ENCODE peak calls at places on chromosomes 16 and 17, in four cellular contexts. One of them, this sample, is unnamed.

GRCh38 chr17:78168906-78169793 is 769 bp downstream of the SYNGR2 start:
- DNase-seq in IMR-90: peak; percentile 33
- DNase-seq in DND-41: peak; percentile 29
- DNase-seq in mammary epithelial cell: peak; percentile 71
- DNase-seq in this sample: peak; percentile 51

GRCh38 chr17:77598241-77598620 is 360.3 kb upstream of the TNRC6C start:
- DNase-seq in IMR-90: no peak
- DNase-seq in DND-41: no peak
- DNase-seq in mammary epithelial cell: no peak
- DNase-seq in this sample: no peak

GRCh38 chr16:77193377-77193776 is 2.4 kb downstream of the MON1B start:
- DNase-seq in IMR-90: no peak
- DNase-seq in DND-41: no peak
- DNase-seq in mammary epithelial cell: no peak
- DNase-seq in this sample: no peak

GRCh38 chr16:89084411-89084810 is 9.2 kb upstream of the ACSF3 start:
- DNase-seq in IMR-90: no peak
- DNase-seq in DND-41: no peak
- DNase-seq in mammary epithelial cell: no peak
- DNase-seq in this sample: no peak

GRCh38 chr17:67390646-67391480 is 13.8 kb downstream of the PITPNC1 start:
- DNase-seq in IMR-90: peak; percentile 99
- DNase-seq in DND-41: peak; percentile 30
- DNase-seq in mammary epithelial cell: peak; percentile 96
- DNase-seq in this sample: no peak

GRCh38 chr17:79549111-79549915 is 61.5 kb downstream of the RBFOX3 start:
- DNase-seq in IMR-90: no peak
- DNase-seq in DND-41: no peak
- DNase-seq in mammary epithelial cell: no peak
- DNase-seq in this sample: no peak

GRCh38 chr16:75415169-75415908 is 18.0 kb downstream of the CFDP1 start:
- DNase-seq in IMR-90: peak; percentile 69
- DNase-seq in DND-41: no peak
- DNase-seq in mammary epithelial cell: peak; percentile 24
- DNase-seq in this sample: no peak

GRCh38 chr17:68600123-68600880 is 865 bp downstream of the FAM20A start:
- DNase-seq in IMR-90: no peak
- DNase-seq in DND-41: no peak
- DNase-seq in mammary epithelial cell: peak; percentile 27
- DNase-seq in this sample: no peak

GRCh38 chr16:84139628-84140258 is 5.2 kb downstream of the HSDL1 start:
- DNase-seq in IMR-90: no peak
- DNase-seq in DND-41: no peak
- DNase-seq in mammary epithelial cell: no peak
- DNase-seq in this sample: no peak

GRCh38 chr17:45584092-45585036 is 93.8 kb upstream of the PLEKHM1 start:
- DNase-seq in IMR-90: peak; percentile 36
- DNase-seq in DND-41: peak; percentile 81
- DNase-seq in mammary epithelial cell: peak; percentile 85
- DNase-seq in this sample: peak; percentile 90

GRCh38 chr17:6596076-6596475 is 39.7 kb upstream of the PITPNM3 start:
- DNase-seq in IMR-90: no peak
- DNase-seq in DND-41: no peak
- DNase-seq in mammary epithelial cell: no peak
- DNase-seq in this sample: no peak

GRCh38 chr17:30357476-30357875 is 21.3 kb upstream of the CPD start:
- DNase-seq in IMR-90: no peak
- DNase-seq in DND-41: no peak
- DNase-seq in mammary epithelial cell: no peak
- DNase-seq in this sample: no peak

GRCh38 chr17:2059837-2060658 is 5.1 kb downstream of the HIC1 start:
- DNase-seq in IMR-90: no peak
- DNase-seq in DND-41: no peak
- DNase-seq in mammary epithelial cell: no peak
- DNase-seq in this sample: no peak

GRCh38 chr17:862584-862983 is 80.4 kb downstream of the MRM3 start:
- DNase-seq in IMR-90: no peak
- DNase-seq in DND-41: no peak
- DNase-seq in mammary epithelial cell: no peak
- DNase-seq in this sample: no peak

GRCh38 chr16:70688266-70688742 is 2.5 kb upstream of the MTSS2 start:
- DNase-seq in IMR-90: peak; percentile 59
- DNase-seq in DND-41: no peak
- DNase-seq in mammary epithelial cell: no peak
- DNase-seq in this sample: no peak

GRCh38 chr17:32916134-32916533 is 11.8 kb upstream of the TMEM98 start:
- DNase-seq in IMR-90: no peak
- DNase-seq in DND-41: no peak
- DNase-seq in mammary epithelial cell: no peak
- DNase-seq in this sample: no peak

GRCh38 chr17:81154961-81155360 is 10.3 kb upstream of the PVALEF start:
- DNase-seq in IMR-90: no peak
- DNase-seq in DND-41: no peak
- DNase-seq in mammary epithelial cell: no peak
- DNase-seq in this sample: no peak

GRCh38 chr16:13780406-13780805 is 139.5 kb upstream of the ERCC4 start:
- DNase-seq in IMR-90: no peak
- DNase-seq in DND-41: no peak
- DNase-seq in mammary epithelial cell: no peak
- DNase-seq in this sample: no peak

GRCh38 chr17:69729937-69730336 is 315.4 kb downstream of the MAP2K6 start:
- DNase-seq in IMR-90: peak; percentile 62
- DNase-seq in DND-41: no peak
- DNase-seq in mammary epithelial cell: peak; percentile 92
- DNase-seq in this sample: no peak

GRCh38 chr17:2195729-2196128 is 107.9 kb downstream of the SMG6 start:
- DNase-seq in IMR-90: no peak
- DNase-seq in DND-41: no peak
- DNase-seq in mammary epithelial cell: peak; percentile 52
- DNase-seq in this sample: no peak

GRCh38 chr17:2511138-2511461 is 588 bp downstream of the METTL16 start:
- DNase-seq in IMR-90: no peak
- DNase-seq in DND-41: no peak
- DNase-seq in mammary epithelial cell: no peak
- DNase-seq in this sample: no peak

DNA sequence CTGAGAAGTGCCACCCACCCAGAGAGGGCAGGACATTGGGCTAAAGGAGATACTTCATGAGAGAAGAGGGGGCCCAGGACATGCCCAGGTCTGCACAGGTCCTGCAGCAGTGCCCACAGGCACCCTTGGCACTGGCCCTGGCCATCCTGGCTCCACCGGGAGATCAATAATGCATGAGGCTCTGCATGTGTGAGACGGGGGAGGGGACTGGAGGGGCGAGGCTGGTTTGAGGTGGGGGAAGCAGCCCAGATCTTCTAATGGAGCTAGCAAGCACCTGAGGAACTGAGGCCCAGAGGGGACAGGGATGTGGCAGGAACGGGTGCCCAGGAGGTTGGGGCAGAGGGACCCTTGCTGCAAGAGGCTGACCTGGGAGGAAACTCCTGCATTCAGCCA is 567 bp downstream of the OSBPL7 start:
- DNase-seq in IMR-90: no peak
- DNase-seq in DND-41: peak; percentile 15
- DNase-seq in mammary epithelial cell: no peak
- DNase-seq in this sample: no peak
- H2AFZ ChIP-seq in IMR-90: peak overlapping the region; percentile 89
- H2AFZ ChIP-seq in DND-41: peak overlapping the region; percentile 84
- H2AFZ ChIP-seq in mammary epithelial cell: peak overlapping the region; percentile 84
- H2AFZ ChIP-seq in this sample: peak overlapping the region; percentile 65

GRCh38 chr16:72664480-72665408 is 383.2 kb downstream of the ZFHX3 start:
- DNase-seq in IMR-90: peak; percentile 99
- DNase-seq in DND-41: peak; percentile 97
- DNase-seq in mammary epithelial cell: peak; percentile 98
- DNase-seq in this sample: peak; percentile 98
- TF ChIP-seq CTCF in IMR-90: no peak
- TF ChIP-seq CTCF in DND-41: peak; percentile 21
- TF ChIP-seq CTCF in mammary epithelial cell: no peak
- TF ChIP-seq CTCF in this sample: no peak

DNA sequence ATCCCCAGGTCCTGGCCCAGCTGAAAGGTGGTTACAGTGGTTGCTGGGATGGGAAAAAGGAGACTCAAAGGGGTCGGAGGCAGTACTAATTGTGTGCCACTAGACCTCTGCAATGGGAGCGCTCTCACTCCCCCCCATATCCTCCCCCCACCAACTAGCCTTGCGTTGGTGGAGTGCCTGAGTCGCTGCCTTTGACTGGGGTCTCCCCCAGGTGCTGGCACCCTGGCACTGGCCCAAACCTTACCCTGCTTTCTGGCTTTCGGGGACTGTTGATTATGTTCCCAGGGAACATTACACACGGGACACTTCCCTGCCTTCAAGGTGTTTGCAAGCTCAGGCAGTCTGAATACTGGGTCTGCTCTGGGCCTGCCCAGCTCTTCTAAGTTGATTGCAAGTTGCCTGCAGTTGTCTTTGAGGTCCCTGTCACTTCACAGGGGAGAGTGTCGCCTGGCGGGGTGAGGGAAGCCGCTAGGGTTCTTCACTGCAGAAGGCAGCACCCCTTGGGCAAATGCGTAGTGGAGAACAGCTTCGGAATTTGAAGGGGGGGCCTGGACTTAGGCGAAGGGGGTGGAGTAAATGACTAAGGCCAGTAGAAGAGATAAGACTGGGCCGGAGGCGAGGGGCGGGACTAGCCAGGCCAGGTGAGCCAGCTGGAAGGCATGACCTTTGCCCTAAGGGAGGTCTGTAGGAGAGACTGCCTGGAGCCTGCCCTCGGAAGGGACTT is 98.0 kb downstream of the RAB11FIP4 start:
- DNase-seq in IMR-90: no peak
- DNase-seq in DND-41: no peak
- DNase-seq in mammary epithelial cell: no peak
- DNase-seq in this sample: no peak
- H3K4me1 ChIP-seq in IMR-90: no peaks in the 10 kb centered on the region
- H3K4me1 ChIP-seq in DND-41: peaks cover 8% of the 10 kb centered on the region
- H3K4me1 ChIP-seq in mammary epithelial cell: peaks cover 13% of the 10 kb centered on the region
- H3K4me1 ChIP-seq in this sample: peaks cover 71% of the 10 kb centered on the region

GRCh38 chr17:44367219-44367618 is 3.6 kb upstream of the FAM171A2 start:
- DNase-seq in IMR-90: no peak
- DNase-seq in DND-41: no peak
- DNase-seq in mammary epithelial cell: no peak
- DNase-seq in this sample: no peak

GRCh38 chr17:44363613-44364159 is at the start of gene FAM171A2:
- DNase-seq in IMR-90: peak; percentile 41
- DNase-seq in DND-41: peak; percentile 79
- DNase-seq in mammary epithelial cell: peak; percentile 23
- DNase-seq in this sample: peak; percentile 83

GRCh38 chr17:44362964-44363612 is 565 bp downstream of the FAM171A2 start:
- DNase-seq in IMR-90: no peak
- DNase-seq in DND-41: peak; percentile 63
- DNase-seq in mammary epithelial cell: no peak
- DNase-seq in this sample: peak; percentile 59

GRCh38 chr17:44372036-44372435 is 8.4 kb upstream of the FAM171A2 start:
- DNase-seq in IMR-90: no peak
- DNase-seq in DND-41: no peak
- DNase-seq in mammary epithelial cell: no peak
- DNase-seq in this sample: no peak

DNA sequence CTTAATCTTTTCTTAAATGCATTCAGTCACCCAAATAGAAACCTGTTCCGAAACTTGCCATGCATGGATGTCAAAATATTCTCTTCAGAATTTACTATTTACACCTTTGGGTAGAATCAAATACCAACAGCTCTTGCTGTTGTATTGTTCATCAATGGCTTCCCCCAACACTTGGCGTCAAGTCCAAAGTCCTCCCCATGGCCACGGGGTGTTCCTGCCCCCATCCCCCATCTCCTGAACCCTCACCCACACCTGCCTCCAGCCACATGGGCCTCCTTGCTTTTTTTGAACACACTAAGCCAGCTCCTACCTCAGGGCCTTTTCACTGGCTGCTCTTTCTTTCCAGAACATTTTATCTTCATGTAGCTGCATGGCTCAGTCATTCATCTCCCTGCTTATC is 4.0 kb upstream of the FAM171A2 start:
- DNase-seq in IMR-90: no peak
- DNase-seq in DND-41: no peak
- DNase-seq in mammary epithelial cell: no peak
- DNase-seq in this sample: no peak
- H2AFZ ChIP-seq in IMR-90: no peak overlapping the region
- H2AFZ ChIP-seq in DND-41: no peak overlapping the region
- H2AFZ ChIP-seq in mammary epithelial cell: no peak overlapping the region
- H2AFZ ChIP-seq in this sample: no peak overlapping the region

GRCh38 chr16:68197250-68197649 is 38.7 kb downstream of the ESRP2 start:
- DNase-seq in IMR-90: peak; percentile 40
- DNase-seq in DND-41: no peak
- DNase-seq in mammary epithelial cell: peak; percentile 6
- DNase-seq in this sample: no peak

GRCh38 chr16:68206224-68206623 is 29.7 kb downstream of the ESRP2 start:
- DNase-seq in IMR-90: no peak
- DNase-seq in DND-41: no peak
- DNase-seq in mammary epithelial cell: no peak
- DNase-seq in this sample: no peak

GRCh38 chr16:68194263-68194662 is 41.7 kb downstream of the ESRP2 start:
- DNase-seq in IMR-90: no peak
- DNase-seq in DND-41: no peak
- DNase-seq in mammary epithelial cell: no peak
- DNase-seq in this sample: no peak

DNA sequence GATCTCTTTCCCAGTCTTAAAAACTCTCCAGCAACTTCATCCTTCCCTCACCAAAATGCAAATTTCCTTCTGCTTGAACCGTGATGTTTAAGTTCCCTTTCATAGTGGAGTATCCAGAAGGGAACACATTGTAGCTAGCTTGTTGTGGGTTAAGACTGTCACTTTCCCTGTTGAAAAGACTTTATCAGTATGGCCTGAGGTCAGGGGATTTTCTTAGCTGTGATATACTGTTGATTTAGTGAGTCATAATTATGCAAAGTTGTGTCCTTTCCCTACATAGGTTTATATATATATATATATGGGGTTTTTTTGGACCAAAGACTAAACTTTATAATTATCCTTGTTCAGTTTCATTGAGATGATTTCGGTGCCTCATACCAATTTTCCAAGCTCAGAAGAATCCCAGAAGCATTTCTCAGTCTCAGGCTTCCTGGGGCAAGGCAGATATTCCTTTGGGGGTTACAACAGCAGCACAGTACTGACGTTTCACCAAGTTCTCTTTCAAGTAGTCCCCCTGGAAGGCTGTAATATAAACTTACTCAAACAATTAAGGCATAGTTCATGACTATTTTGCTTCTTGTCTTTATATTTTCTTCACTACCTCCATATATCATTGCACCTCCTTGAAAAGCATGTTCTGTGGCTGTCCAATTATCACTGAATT is 35.7 kb downstream of the ESRP2 start:
- DNase-seq in IMR-90: peak; percentile 71
- DNase-seq in DND-41: no peak
- DNase-seq in mammary epithelial cell: peak; percentile 54
- DNase-seq in this sample: no peak
- TF ChIP-seq CTCF in IMR-90: no peak
- TF ChIP-seq CTCF in DND-41: no peak
- TF ChIP-seq CTCF in mammary epithelial cell: no peak
- TF ChIP-seq CTCF in this sample: no peak